ENCODE peak calls at places on chromosomes 6 and 20, in seven cellular contexts. V, N, Y, T, X, I and O are unnamed samples.

GRCh38 chr20:48731581-48731980 is 96.2 kb downstream of the PREX1 start:
- DNase-seq in V (no peak), N (no peak), Y (no peak), T (no peak), X (no peak), I (no peak), O (no peak)

GRCh38 chr6:15021074-15021473 is 224.8 kb upstream of the JARID2 start:
- DNase-seq in V (no peak), N (peak; percentile 12), Y (no peak), T (no peak), X (no peak), I (no peak), O (no peak)

GRCh38 chr6:35094183-35094582 is 47.0 kb downstream of the TCP11 start:
- DNase-seq in V (peak; percentile 10), N (no peak), Y (no peak), T (no peak), X (peak; percentile 68), I (no peak), O (no peak)

GRCh38 chr6:155495011-155495768 is 39.6 kb upstream of the NOX3 start:
- DNase-seq in V (peak; percentile 94), N (peak; percentile 87), Y (peak; percentile 69), T (peak; percentile 92), X (no peak), I (peak; percentile 53), O (peak; percentile 45)

GRCh38 chr6:35341557-35341956 is 801 bp upstream of the PPARD start:
- DNase-seq in V (no peak), N (peak; percentile 59), Y (no peak), T (no peak), X (peak; percentile 57), I (no peak), O (no peak)

GRCh38 chr6:143999406-143999805 is 8.7 kb downstream of the PLAGL1 start:
- DNase-seq in V (no peak), N (no peak), Y (no peak), T (peak; percentile 89), X (peak; percentile 52), I (no peak), O (no peak)

GRCh38 chr6:56528412-56528841 is 114.3 kb downstream of the DST start:
- DNase-seq in V (peak; percentile 88), N (no peak), Y (no peak), T (peak; percentile 100), X (peak; percentile 72), I (no peak), O (no peak)

GRCh38 chr20:21902391-21902790 is 196.9 kb downstream of the PAX1 start:
- DNase-seq in V (no peak), N (no peak), Y (no peak), T (no peak), X (no peak), I (no peak), O (no peak)

GRCh38 chr6:9225441-9225871 is 790.1 kb upstream of the SLC35B3 start:
- DNase-seq in V (no peak), N (no peak), Y (no peak), T (peak; percentile 25), X (peak; percentile 12), I (no peak), O (no peak)

GRCh38 chr6:21027507-21027906 is 493.2 kb downstream of the CDKAL1 start:
- DNase-seq in V (no peak), N (no peak), Y (no peak), T (no peak), X (no peak), I (no peak), O (no peak)

DNA sequence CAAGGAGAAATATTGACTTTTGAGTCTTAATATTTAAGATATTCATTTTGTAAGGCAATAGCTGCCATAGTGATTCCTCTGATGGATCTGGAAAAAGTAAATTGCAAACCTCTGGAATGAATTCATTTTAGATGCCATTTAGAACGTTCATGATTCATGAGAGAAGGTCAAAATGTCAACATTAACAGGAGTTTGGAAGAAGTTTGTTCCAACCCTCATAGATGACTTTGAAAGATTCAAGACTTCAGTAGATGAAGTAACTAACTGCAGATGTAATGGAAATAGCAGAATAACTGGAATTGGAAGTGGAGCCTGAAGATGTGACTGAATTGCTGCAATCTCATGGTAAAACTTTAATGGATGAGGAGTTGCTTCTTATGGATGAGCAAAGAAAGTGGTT is 100.9 kb upstream of the CCN2 start:
- DNase-seq in V (no peak), N (no peak), Y (no peak), T (no peak), X (no peak), I (no peak), O (no peak)
- H3K4me2 ChIP-seq in V (no peak overlapping the region), N (no peak overlapping the region), Y (no peak overlapping the region), T (no peak overlapping the region), X (no peak overlapping the region), I (no peak overlapping the region), O (no peak overlapping the region)

DNA sequence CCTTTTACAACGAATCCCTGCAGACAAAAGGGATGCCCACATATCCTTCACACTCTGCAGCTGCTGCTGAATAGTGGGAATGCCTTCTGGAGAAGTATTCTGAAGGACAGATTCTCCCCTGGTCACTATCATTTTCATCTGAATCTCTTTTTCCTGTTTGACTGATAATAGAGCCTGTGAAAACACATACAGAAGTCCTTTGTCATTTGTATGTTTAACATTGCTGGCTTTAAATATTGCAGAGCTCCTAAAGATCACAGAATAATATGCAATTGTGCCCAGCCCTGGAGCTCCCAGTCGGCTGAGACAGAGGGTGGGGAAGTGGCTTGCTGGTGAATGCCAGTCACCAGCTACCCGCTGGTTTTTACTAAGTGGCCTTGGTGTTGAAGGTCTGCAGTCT is 272.3 kb downstream of the SYNE1 start:
- DNase-seq in V (no peak), N (peak; percentile 14), Y (no peak), T (no peak), X (peak; percentile 57), I (no peak), O (no peak)
- H3K18ac ChIP-seq in V (no peak overlapping the region), N (no peak overlapping the region), Y (no peak overlapping the region), T (no peak overlapping the region), X (no peak overlapping the region), I (no peak overlapping the region), O (no peak overlapping the region)

GRCh38 chr6:45773906-45774305 is 241.8 kb downstream of the CLIC5 start:
- DNase-seq in V (no peak), N (no peak), Y (no peak), T (no peak), X (no peak), I (no peak), O (no peak)

GRCh38 chr6:45780523-45780922 is 235.1 kb downstream of the CLIC5 start:
- DNase-seq in V (no peak), N (peak; percentile 6), Y (no peak), T (no peak), X (no peak), I (no peak), O (no peak)

GRCh38 chr6:45772886-45773285 is 242.8 kb downstream of the CLIC5 start:
- DNase-seq in V (no peak), N (no peak), Y (no peak), T (no peak), X (no peak), I (no peak), O (no peak)

GRCh38 chr6:45775026-45775697 is 240.5 kb downstream of the CLIC5 start:
- DNase-seq in V (no peak), N (no peak), Y (no peak), T (no peak), X (no peak), I (no peak), O (no peak)
- H3K4me1 ChIP-seq in V (no peaks in the 10 kb centered on the region), N (no peaks in the 10 kb centered on the region), Y (no peaks in the 10 kb centered on the region), T (no peaks in the 10 kb centered on the region), X (no peaks in the 10 kb centered on the region), I (no peaks in the 10 kb centered on the region), O (no peaks in the 10 kb centered on the region)

DNA sequence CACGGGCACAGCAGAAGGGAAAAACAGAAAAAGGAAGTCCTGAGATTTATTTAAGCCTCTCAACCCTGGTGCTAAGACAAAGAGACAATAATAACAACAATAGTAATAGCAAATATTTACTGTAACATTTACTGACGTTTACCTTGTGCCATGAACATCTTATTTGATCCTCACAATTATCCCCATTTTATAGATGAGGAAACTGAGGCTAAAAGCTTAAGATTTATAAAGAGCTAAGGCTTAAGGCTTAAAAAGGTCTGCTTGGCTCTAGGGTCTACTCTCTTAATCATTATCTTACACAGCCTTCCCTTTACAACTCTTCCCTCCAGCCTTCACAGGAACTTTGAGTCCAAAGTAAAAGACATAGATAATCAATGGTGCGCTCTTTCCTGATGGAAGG is 3.3 kb downstream of the WFDC3 start:
- DNase-seq in V (no peak), N (no peak), Y (no peak), T (no peak), X (no peak), I (no peak), O (no peak)
- H3K4me2 ChIP-seq in V (no peak overlapping the region), N (no peak overlapping the region), Y (no peak overlapping the region), T (no peak overlapping the region), X (no peak overlapping the region), I (no peak overlapping the region), O (no peak overlapping the region)

DNA sequence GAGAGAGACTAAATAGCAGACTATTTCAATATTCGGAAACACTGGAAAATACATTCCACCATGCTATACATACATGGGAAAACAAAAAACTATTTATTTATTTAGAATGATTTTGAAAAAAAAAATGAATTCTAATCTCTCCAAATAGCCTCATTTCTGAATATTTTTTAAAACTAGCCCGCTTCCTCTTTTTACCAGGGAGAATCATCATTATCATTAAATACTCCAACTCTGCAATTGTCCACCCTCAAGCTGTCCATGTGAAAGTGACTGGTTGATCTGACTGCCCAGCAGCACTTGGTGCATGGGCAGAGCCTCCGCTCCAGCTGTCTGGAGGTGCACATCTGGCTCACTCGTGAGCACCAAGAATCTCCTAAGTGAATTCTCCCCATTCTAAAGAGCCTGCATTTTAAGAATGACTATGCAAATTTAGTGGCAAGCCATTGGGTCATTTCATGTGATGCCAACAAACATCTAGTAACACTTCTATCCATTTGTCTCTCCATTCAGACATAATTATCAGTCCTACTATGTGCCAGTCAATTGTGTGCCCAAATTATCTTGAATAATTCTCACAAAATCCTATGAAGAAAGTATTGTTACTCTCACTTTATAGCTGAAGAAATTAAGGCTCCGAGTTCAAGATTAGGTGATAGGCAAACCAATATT is 64.8 kb downstream of the INSM1 start:
- DNase-seq in V (no peak), N (no peak), Y (no peak), T (no peak), X (no peak), I (no peak), O (no peak)
- H3K18ac ChIP-seq in V (no peak overlapping the region), N (no peak overlapping the region), Y (no peak overlapping the region), T (no peak overlapping the region), X (no peak overlapping the region), I (no peak overlapping the region), O (no peak overlapping the region)

GRCh38 chr6:116309001-116309400 is 29.3 kb upstream of the TSPYL1 start:
- DNase-seq in V (no peak), N (no peak), Y (no peak), T (no peak), X (no peak), I (no peak), O (no peak)
- H3K4me1 ChIP-seq in V (no peaks in the 10 kb centered on the region), N (no peaks in the 10 kb centered on the region), Y (no peaks in the 10 kb centered on the region), T (peaks cover 3% of the 10 kb centered on the region), X (no peaks in the 10 kb centered on the region), I (no peaks in the 10 kb centered on the region), O (no peaks in the 10 kb centered on the region)

DNA sequence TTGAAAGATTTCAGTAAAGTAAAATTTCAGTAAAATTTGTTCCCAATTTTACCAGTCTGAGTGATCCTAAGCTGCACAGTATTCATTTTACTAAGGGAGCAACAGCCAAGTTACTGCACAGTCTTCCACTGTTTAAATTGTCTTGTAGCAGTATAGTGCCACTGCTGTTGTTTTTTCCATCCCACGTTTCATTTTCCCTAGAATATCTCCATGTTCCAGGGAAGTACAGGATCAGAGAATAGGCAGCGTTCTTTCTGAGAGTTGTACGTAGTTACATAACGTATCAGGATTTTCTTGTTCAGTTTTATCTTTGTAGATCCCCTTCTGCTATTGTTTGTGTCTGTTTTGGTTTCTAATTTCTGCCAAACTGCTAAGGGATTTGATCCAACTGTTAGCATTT is 38.3 kb downstream of the BCKDHB start:
- DNase-seq in V (no peak), N (no peak), Y (no peak), T (no peak), X (no peak), I (no peak), O (no peak)
- H3K4me2 ChIP-seq in V (no peak overlapping the region), N (no peak overlapping the region), Y (no peak overlapping the region), T (no peak overlapping the region), X (no peak overlapping the region), I (no peak overlapping the region), O (no peak overlapping the region)